ENCODE peak calls at places on chromosomes 16 and 17, in five cellular contexts. B is stimulated activated effector memory CD8-positive, alpha-beta T cell treated with anti-CD3 and anti-CD28 coated beads, Interleukin-12 subunit alpha, Interleukin-12 subunit beta, amount 100 ng/mL, for 72 hours; T is kidney; N is EL; Z is NCI-H2029 treated with DMSO at 0.1 percent for 48 hours. U is an unnamed sample.

GRCh38 chr17:62818491-62818890 is 10.4 kb upstream of the MARCHF10 start:
- DNase-seq in B (no peak), T (no peak), N (no peak), Z (no peak), U (no peak)

GRCh38 chr17:954431-955164 is 25.0 kb downstream of the NXN start:
- DNase-seq in B (no peak), T (peak), N (peak), Z (no peak), U (no peak)

GRCh38 chr17:82388223-82388921 is 16.8 kb downstream of the UTS2R start:
- DNase-seq in B (no peak), T (peak), N (no peak), Z (no peak), U (no peak)

GRCh38 chr17:34542700-34543336 is 36.6 kb upstream of the TMEM132E start:
- DNase-seq in B (peak), T (no peak), N (peak), Z (no peak), U (peak)

GRCh38 chr17:40348562-40349476 is 15.7 kb downstream of the GJD3 start:
- DNase-seq in B (no peak), T (no peak), N (no peak), Z (no peak), U (no peak)

GRCh38 chr17:37368577-37368976 is 7.2 kb upstream of the C17orf78 start:
- DNase-seq in B (no peak), T (no peak), N (peak), Z (no peak), U (no peak)

GRCh38 chr16:54817432-54817831 is 113.2 kb upstream of the IRX5 start:
- DNase-seq in B (no peak), T (no peak), N (peak), Z (no peak), U (no peak)

GRCh38 chr16:61814716-61815347 is 221.4 kb downstream of the CDH8 start:
- DNase-seq in B (no peak), T (no peak), N (peak), Z (no peak), U (no peak)

GRCh38 chr16:535446-536405 is 8.2 kb downstream of the CAPN15 start:
- DNase-seq in B (no peak), T (no peak), N (peak), Z (no peak), U (no peak)

GRCh38 chr17:82349287-82349701 is 9.8 kb upstream of the TEX19 start:
- DNase-seq in B (no peak), T (no peak), N (no peak), Z (no peak), U (no peak)

GRCh38 chr17:41678411-41678906 is 10.2 kb upstream of the EIF1 start:
- DNase-seq in B (no peak), T (peak), N (peak), Z (no peak), U (no peak)

GRCh38 chr17:43118679-43119615 is 6.2 kb downstream of the BRCA1 start:
- DNase-seq in B (no peak), T (no peak), N (no peak), Z (no peak), U (no peak)

GRCh38 chr17:66733759-66734158 is 101.2 kb upstream of the CACNG5 start:
- DNase-seq in B (no peak), T (no peak), N (no peak), Z (no peak), U (no peak)

GRCh38 chr16:88329726-88330700 is 52.7 kb upstream of the ZNF469 start:
- DNase-seq in B (no peak), T (peak), N (peak), Z (no peak), U (no peak)

GRCh38 chr17:77798481-77798880 is 160.0 kb upstream of the TNRC6C start:
- DNase-seq in B (no peak), T (no peak), N (no peak), Z (no peak), U (no peak)

GRCh38 chr16:84699147-84699711 is 571 bp upstream of the USP10 start:
- DNase-seq in B (no peak), T (no peak), N (peak), Z (no peak), U (no peak)

GRCh38 chr17:53687324-53687723 is 135.4 kb upstream of the KIF2B start:
- DNase-seq in B (no peak), T (no peak), N (no peak), Z (no peak), U (no peak)

GRCh38 chr17:82300707-82301270 is 16.6 kb downstream of the CD7 start:
- DNase-seq in B (peak), T (peak), N (peak), Z (no peak), U (no peak)

GRCh38 chr17:66337866-66338472 is 35.6 kb downstream of the PRKCA start:
- DNase-seq in B (no peak), T (no peak), N (no peak), Z (no peak), U (no peak)

GRCh38 chr17:83171661-83172060 is 92.3 kb downstream of the METRNL start:
- DNase-seq in B (peak), T (peak), N (peak), Z (no peak), U (no peak)

GRCh38 chr16:30430428-30430970 is 669 bp upstream of the DCTPP1 start:
- DNase-seq in B (no peak), T (peak), N (no peak), Z (no peak), U (no peak)

GRCh38 chr16:88405325-88406060 is 22.7 kb downstream of the ZNF469 start:
- DNase-seq in B (no peak), T (no peak), N (no peak), Z (no peak), U (no peak)

GRCh38 chr16:69483611-69484010 is 59.2 kb downstream of the CYB5B start:
- DNase-seq in B (no peak), T (no peak), N (no peak), Z (no peak), U (no peak)

GRCh38 chr16:84223456-84223855 is 16.4 kb downstream of the KCNG4 start:
- DNase-seq in B (no peak), T (no peak), N (peak), Z (no peak), U (no peak)

GRCh38 chr17:67491009-67491677 is 114.1 kb downstream of the PITPNC1 start:
- DNase-seq in B (no peak), T (peak), N (peak), Z (no peak), U (no peak)

GRCh38 chr16:19005561-19006445 is 22.1 kb downstream of the TMC7 start:
- DNase-seq in B (no peak), T (no peak), N (peak), Z (no peak), U (no peak)

GRCh38 chr17:33335491-33336173 is 42.5 kb upstream of the ASIC2 start:
- DNase-seq in B (no peak), T (no peak), N (no peak), Z (no peak), U (no peak)

GRCh38 chr16:80023865-80024264 is 423.3 kb upstream of the MAF start:
- DNase-seq in B (no peak), T (no peak), N (peak), Z (no peak), U (no peak)